ENCODE peak calls at places on chromosomes 6 and 20, in four cellular contexts. H, M, P and F are unnamed samples.

GRCh38 chr6:10271982-10272381 is 142.9 kb downstream of the TFAP2A start:
- DNase-seq in P (no peak), M (no peak), H (no peak), F (no peak)

GRCh38 chr20:4795394-4795793 is 73.7 kb downstream of the PRND start:
- DNase-seq in M (peak), H (peak), P (peak), F (no peak)

GRCh38 chr6:167279766-167280440 is 11.2 kb upstream of the UNC93A start:
- DNase-seq in M (no peak), H (no peak), P (no peak), F (no peak)

GRCh38 chr6:12718025-12718424 is 1.5 kb downstream of the PHACTR1 start:
- DNase-seq in M (peak), P (peak), H (no peak), F (no peak)

GRCh38 chr20:31722388-31723281 is at the start of gene BCL2L1:
- DNase-seq in M (peak), H (peak), P (peak), F (peak)

GRCh38 chr6:21769973-21770372 is 176.4 kb downstream of the SOX4 start:
- DNase-seq in M (no peak), H (no peak), P (no peak), F (no peak)

GRCh38 chr20:40431611-40432010 is 257.4 kb downstream of the MAFB start:
- DNase-seq in H (no peak), P (no peak), M (no peak), F (no peak)

GRCh38 chr20:13221313-13221672 is 219 bp downstream of the ISM1 start:
- DNase-seq in P (no peak), M (no peak), H (no peak), F (no peak)

GRCh38 chr6:297571-298232 is 5.4 kb downstream of the DUSP22 start:
- DNase-seq in M (no peak), P (no peak), H (peak), F (peak)

GRCh38 chr6:15763364-15763763 is 100.5 kb upstream of the DTNBP1 start:
- DNase-seq in P (peak), M (no peak), H (no peak), F (no peak)

GRCh38 chr6:30743099-30744053 is 889 bp upstream of the FLOT1 start:
- DNase-seq in P (peak), H (no peak), M (no peak), F (peak)

GRCh38 chr20:37377346-37378081 is 31.6 kb downstream of the SRC start:
- DNase-seq in P (no peak), H (no peak), M (no peak), F (peak)

GRCh38 chr6:37048851-37049734 is 43.6 kb downstream of the FGD2 start:
- DNase-seq in H (no peak), M (no peak), P (peak), F (no peak)

DNA sequence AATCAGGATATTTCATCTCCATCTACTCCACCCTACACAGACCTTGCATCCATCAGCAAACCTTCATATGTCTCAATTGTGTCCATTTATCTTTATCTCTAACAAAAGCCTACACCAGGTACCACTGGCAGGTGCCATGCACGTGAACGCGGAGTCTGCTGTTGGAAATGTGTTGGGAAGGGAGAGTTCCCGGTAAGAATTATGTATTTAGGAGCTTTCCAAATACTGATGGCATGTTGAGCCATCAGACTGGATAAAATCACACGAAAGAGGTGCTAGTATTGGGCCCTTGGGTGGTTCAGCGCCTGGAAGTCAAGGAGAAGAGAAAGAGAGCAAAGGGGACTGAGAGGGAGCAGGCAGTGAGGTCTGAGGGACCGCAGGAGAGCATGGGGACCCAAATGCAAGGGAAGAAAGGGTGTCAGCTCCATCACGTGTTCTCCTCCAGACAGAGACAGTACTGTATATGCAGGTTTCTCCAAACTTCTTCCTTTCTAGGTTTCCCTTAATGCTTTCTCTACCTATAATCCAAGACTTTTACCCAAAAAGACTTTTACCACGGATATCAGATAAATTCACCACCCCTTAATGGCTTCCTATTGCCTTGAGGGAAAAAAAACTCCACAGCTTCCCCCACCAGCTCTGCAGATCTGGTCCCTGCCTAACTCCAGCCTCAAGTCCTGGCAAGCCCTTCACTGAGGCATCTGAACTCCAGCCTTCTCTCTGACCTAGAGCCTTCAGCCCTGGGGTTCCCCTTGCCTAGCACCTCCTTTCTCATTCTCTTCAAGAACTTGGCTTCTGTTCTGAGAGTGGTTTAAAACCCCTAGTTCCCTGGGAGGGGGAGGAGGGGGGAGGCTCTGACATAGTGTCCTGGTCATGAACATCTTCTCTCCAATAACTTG is 4.8 kb upstream of the ZNF217 start:
- DNase-seq in H (peak), P (no peak), M (no peak), F (no peak)
- TF ChIP-seq CTCF in H (no peak), P (no peak), M (no peak), F (no peak)

DNA sequence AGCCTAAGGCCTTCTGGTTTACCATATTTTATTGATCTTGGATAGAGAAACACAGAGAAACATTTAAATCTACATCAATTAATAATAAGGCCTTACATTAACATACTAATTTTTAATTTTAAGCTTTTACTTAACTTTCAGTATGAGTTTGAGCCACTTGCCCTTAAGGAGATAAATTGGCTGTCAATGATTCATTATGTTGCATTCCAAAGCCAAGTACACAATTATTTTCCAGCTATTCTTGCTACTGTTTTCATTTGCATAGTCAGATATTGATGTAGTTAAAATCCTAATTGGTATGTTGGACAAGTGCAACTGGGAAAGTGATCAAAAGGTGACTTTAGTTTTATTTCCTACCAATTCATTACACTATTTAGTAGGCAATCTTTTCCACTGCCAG is 58.2 kb downstream of the MOCS1 start:
- DNase-seq in H (no peak), P (no peak), M (no peak), F (no peak)
- H3K4me3 ChIP-seq in H (no peak), P (no peak), M (no peak), F (no peak)

GRCh38 chr6:31947864-31948263 is 2.0 kb downstream of the CFB start:
- DNase-seq in P (no peak), H (no peak), M (no peak), F (no peak)

GRCh38 chr6:31948753-31949413 is 3.0 kb downstream of the CFB start:
- DNase-seq in M (no peak), P (no peak), H (no peak), F (peak)

GRCh38 chr6:31949926-31950548 is 4.1 kb downstream of the CFB start:
- DNase-seq in H (no peak), P (no peak), M (no peak), F (no peak)

GRCh38 chr6:31947070-31947675 is 1.3 kb downstream of the CFB start:
- DNase-seq in P (no peak), M (no peak), H (no peak), F (peak)

DNA sequence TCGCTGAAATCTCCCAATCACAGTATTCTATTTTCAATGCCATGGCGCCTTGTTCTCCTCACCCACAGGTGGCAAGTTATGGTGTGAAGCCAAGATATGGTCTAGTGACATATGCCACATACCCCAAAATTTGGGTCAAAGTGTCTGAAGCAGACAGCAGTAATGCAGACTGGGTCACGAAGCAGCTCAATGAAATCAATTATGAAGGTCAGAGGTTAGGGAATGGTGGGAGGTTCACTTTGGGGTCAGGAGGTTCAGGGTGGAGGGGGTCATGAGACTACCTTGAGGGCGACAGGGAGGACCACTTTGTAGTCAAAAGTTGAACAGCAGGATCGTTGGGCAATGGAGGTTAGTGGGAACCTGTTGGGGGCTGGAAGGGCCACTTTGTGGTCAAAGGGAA is 2.4 kb downstream of the CFB start:
- DNase-seq in H (no peak), P (no peak), M (no peak), F (no peak)
- H3K27ac ChIP-seq in H (no peak), P (no peak), M (peak), F (no peak)

GRCh38 chr6:154502564-154502963 is 7.9 kb downstream of the CNKSR3 start:
- DNase-seq in M (no peak), P (no peak), H (no peak), F (no peak)

GRCh38 chr6:154499854-154500589 is 10.5 kb downstream of the CNKSR3 start:
- DNase-seq in H (no peak), M (no peak), P (no peak), F (no peak)

GRCh38 chr6:154498340-154498934 is 12.0 kb downstream of the CNKSR3 start:
- DNase-seq in M (no peak), P (no peak), H (no peak), F (no peak)

GRCh38 chr6:154501287-154501868 is 9.1 kb downstream of the CNKSR3 start:
- DNase-seq in P (no peak), H (no peak), M (no peak), F (no peak)

DNA sequence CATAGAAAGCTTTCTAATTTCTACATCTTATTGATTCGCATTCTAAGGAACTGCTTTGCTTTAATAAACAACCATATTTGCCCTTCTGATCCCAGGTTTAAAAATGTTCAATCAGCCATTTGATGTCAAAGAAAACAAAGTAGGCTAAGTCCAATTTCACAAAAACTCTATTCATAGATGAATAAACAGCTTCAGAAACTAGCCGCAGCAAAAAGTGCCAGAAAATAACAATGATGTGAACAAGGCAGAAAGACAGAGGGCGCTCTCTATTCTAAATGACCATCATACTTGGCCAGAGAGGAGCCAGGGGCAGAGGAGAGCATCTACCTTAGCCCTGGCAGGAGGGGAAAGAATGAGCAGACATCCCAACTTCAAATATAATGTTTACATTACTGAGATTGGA is 9.7 kb downstream of the CNKSR3 start:
- DNase-seq in H (no peak), M (peak), P (peak), F (no peak)
- TF ChIP-seq CTCF in H (peak), M (peak), P (peak), F (no peak)

DNA sequence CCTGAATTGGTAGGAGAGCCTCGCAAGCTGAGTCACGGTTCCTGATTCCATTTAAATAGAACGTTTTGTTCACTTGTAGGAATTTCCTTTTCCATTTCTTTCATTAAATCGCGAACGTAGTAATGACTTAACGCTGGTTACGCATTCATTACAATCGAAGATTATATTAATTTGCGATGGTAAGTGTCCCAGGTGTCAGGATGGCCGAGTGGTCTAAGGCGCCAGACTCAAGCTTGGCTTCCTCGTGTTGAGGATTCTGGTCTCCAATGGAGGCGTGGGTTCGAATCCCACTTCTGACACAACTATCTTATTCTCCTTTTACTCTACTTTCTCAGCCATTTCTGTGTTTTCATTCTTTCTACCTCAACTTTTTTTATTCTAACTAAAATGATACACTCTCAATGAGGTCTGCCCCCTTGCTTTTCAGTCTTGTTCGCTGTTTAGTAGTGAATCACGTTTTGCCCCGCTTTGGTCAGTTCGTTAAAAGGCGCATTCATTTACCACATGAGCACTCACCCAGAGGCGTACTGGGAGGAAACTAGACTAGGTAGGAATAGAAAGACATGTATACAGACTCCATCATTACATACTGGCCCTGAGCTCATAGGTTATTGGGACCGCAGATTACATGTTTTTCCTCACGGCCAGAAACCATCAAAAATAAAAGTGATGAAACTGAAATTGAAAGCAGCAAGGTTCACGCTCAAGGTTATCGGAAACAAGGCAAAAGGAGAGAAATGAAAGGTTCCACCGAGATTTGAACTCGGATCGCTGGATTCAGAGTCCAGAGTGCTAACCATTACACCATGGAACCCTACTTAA is 17.3 kb upstream of the TRIM27 start:
- DNase-seq in M (peak), P (peak), H (peak), F (peak)
- H3K4me3 ChIP-seq in M (peak), P (peak), H (peak), F (peak)